ENCODE peak calls at places on chromosomes 12 and 14, in eight cellular contexts. One of them, this sample, is unnamed.

GRCh38 chr12:29159690-29160089 is 10.6 kb downstream of the FAR2 start:
- DNase-seq in body of pancreas: no peak
- DNase-seq in IMR-90: no peak
- DNase-seq in thyroid gland: no peak
- DNase-seq in ovary: no peak
- DNase-seq in adrenal gland: no peak
- DNase-seq in Peyer's patch: no peak
- DNase-seq in stomach: no peak
- DNase-seq in this sample: peak

GRCh38 chr14:59754256-59754655 is 116.3 kb downstream of the RTN1 start:
- DNase-seq in Peyer's patch: no peak
- DNase-seq in body of pancreas: no peak
- DNase-seq in ovary: no peak
- DNase-seq in adrenal gland: no peak
- DNase-seq in thyroid gland: no peak
- DNase-seq in IMR-90: peak
- DNase-seq in stomach: no peak
- DNase-seq in this sample: no peak

GRCh38 chr14:99273025-99273723 is 1.2 kb upstream of the BCL11B start:
- DNase-seq in ovary: no peak
- DNase-seq in thyroid gland: peak
- DNase-seq in Peyer's patch: peak
- DNase-seq in body of pancreas: no peak
- DNase-seq in IMR-90: no peak
- DNase-seq in adrenal gland: no peak
- DNase-seq in stomach: peak
- DNase-seq in this sample: no peak

GRCh38 chr12:46459881-46460545 is 87.4 kb upstream of the SLC38A2 start:
- DNase-seq in Peyer's patch: no peak
- DNase-seq in body of pancreas: no peak
- DNase-seq in adrenal gland: no peak
- DNase-seq in IMR-90: no peak
- DNase-seq in thyroid gland: no peak
- DNase-seq in ovary: peak
- DNase-seq in stomach: no peak
- DNase-seq in this sample: no peak

GRCh38 chr12:25648460-25648859 is 95.4 kb upstream of the LMNTD1 start:
- DNase-seq in stomach: no peak
- DNase-seq in thyroid gland: peak
- DNase-seq in Peyer's patch: no peak
- DNase-seq in ovary: no peak
- DNase-seq in adrenal gland: peak
- DNase-seq in IMR-90: peak
- DNase-seq in body of pancreas: peak
- DNase-seq in this sample: no peak

GRCh38 chr12:57722716-57723629 is 15.6 kb downstream of the AGAP2 start:
- DNase-seq in ovary: no peak
- DNase-seq in stomach: no peak
- DNase-seq in body of pancreas: no peak
- DNase-seq in IMR-90: no peak
- DNase-seq in Peyer's patch: no peak
- DNase-seq in thyroid gland: no peak
- DNase-seq in adrenal gland: peak
- DNase-seq in this sample: no peak

GRCh38 chr12:20625531-20625930 is 69.6 kb upstream of the SLCO1C1 start:
- DNase-seq in ovary: no peak
- DNase-seq in adrenal gland: no peak
- DNase-seq in stomach: no peak
- DNase-seq in Peyer's patch: no peak
- DNase-seq in IMR-90: no peak
- DNase-seq in body of pancreas: no peak
- DNase-seq in thyroid gland: no peak
- DNase-seq in this sample: no peak

GRCh38 chr12:132312516-132312915 is 16.9 kb downstream of the GALNT9 start:
- DNase-seq in ovary: no peak
- DNase-seq in thyroid gland: no peak
- DNase-seq in IMR-90: no peak
- DNase-seq in Peyer's patch: no peak
- DNase-seq in adrenal gland: no peak
- DNase-seq in body of pancreas: no peak
- DNase-seq in stomach: no peak
- DNase-seq in this sample: no peak

GRCh38 chr12:94289551-94290312 is 141.4 kb downstream of the PLXNC1 start:
- DNase-seq in thyroid gland: peak
- DNase-seq in body of pancreas: no peak
- DNase-seq in Peyer's patch: no peak
- DNase-seq in ovary: peak
- DNase-seq in adrenal gland: peak
- DNase-seq in IMR-90: peak
- DNase-seq in stomach: no peak
- DNase-seq in this sample: peak

GRCh38 chr12:104263580-104264358 is 39.8 kb upstream of the EID3 start:
- DNase-seq in stomach: no peak
- DNase-seq in adrenal gland: no peak
- DNase-seq in ovary: no peak
- DNase-seq in thyroid gland: no peak
- DNase-seq in IMR-90: peak
- DNase-seq in Peyer's patch: no peak
- DNase-seq in body of pancreas: no peak
- DNase-seq in this sample: no peak

GRCh38 chr12:118304093-118304492 is 68.6 kb downstream of the TAOK3 start:
- DNase-seq in Peyer's patch: no peak
- DNase-seq in body of pancreas: no peak
- DNase-seq in stomach: no peak
- DNase-seq in adrenal gland: no peak
- DNase-seq in ovary: no peak
- DNase-seq in thyroid gland: no peak
- DNase-seq in IMR-90: no peak
- DNase-seq in this sample: no peak

GRCh38 chr14:67881225-67881624 is 61.6 kb downstream of the RAD51B start:
- DNase-seq in Peyer's patch: no peak
- DNase-seq in thyroid gland: no peak
- DNase-seq in IMR-90: no peak
- DNase-seq in adrenal gland: no peak
- DNase-seq in ovary: no peak
- DNase-seq in stomach: no peak
- DNase-seq in body of pancreas: no peak
- DNase-seq in this sample: no peak

DNA sequence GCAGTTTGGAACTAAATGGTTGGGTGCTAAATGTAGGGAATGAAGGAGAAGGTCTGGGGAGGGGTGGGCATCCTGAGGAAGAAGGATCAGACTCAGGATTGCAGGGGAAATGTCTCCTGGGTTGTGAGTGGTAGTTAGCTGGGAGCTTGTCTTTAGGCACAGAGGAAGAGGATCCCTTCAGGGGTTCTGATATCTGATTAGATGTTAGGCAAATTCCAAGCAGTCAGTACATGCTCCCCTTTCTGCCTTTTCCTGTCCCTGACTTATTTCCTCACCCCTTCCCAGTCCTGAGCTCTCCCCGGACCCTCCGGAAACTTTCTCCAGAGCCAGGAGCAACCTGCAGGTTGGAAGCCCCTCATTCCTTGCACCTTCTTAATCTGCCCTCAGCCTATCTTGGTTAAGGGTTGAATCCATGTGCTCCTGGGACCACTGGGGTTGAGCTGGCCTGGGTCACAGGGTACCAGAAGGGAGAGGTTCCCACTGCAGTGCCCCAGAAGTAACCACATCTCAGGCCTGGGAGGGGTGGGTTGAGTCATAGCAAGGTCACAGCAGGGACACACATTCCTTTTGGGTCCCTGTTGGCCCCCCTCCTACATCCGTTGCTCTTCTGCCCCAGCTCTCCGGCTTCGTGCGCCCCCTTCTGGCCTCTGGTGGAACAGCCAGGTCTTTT is 1.6 kb downstream of the IGFBP6 start:
- DNase-seq in stomach: peak
- DNase-seq in ovary: peak
- DNase-seq in thyroid gland: peak
- DNase-seq in IMR-90: peak
- DNase-seq in Peyer's patch: peak
- DNase-seq in adrenal gland: peak
- DNase-seq in body of pancreas: peak
- DNase-seq in this sample: peak
- TF ChIP-seq POLR2A in stomach: no peak
- TF ChIP-seq POLR2A in ovary: no peak
- TF ChIP-seq POLR2A in thyroid gland: no peak
- TF ChIP-seq POLR2A in IMR-90: peak
- TF ChIP-seq POLR2A in Peyer's patch: peak
- TF ChIP-seq POLR2A in adrenal gland: no peak
- TF ChIP-seq POLR2A in body of pancreas: no peak
- TF ChIP-seq POLR2A in this sample: no peak

DNA sequence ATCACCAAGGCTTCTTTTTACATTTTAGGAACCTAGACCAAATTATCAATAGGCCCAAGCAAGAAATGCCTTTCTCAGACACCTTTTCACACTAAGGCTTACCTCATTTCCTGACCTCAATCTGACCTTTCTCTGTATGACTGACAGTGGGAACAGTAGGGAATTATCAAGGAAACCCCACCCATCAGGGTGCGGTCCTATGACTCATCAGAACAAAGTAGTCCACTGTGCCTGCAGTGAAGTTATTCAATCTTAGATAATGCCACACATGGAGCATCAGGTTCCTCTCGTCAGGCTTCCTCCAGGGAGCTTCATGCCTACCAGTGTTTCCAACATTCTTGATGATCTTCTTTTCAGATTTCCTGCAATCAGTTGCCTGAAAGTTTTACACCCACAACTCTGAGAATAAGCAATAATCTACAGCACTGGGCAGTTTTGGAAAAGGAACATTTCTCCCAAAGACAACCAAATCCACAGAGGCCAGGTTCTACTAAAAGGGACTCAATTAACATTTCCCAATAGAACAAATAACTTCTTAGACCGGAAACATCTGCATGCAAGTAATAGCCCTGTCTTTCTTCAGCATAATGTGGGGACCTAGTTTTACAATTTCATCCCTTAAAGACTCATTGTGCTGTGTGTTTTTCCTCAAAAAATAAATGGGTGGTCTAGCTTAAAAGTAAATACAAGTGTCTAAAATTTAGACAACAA is 35.9 kb upstream of the TMTC2 start:
- DNase-seq in body of pancreas: peak
- DNase-seq in thyroid gland: no peak
- DNase-seq in ovary: no peak
- DNase-seq in stomach: peak
- DNase-seq in IMR-90: no peak
- DNase-seq in adrenal gland: no peak
- DNase-seq in Peyer's patch: peak
- DNase-seq in this sample: no peak
- TF ChIP-seq POLR2A in body of pancreas: no peak
- TF ChIP-seq POLR2A in thyroid gland: no peak
- TF ChIP-seq POLR2A in ovary: no peak
- TF ChIP-seq POLR2A in stomach: no peak
- TF ChIP-seq POLR2A in IMR-90: no peak
- TF ChIP-seq POLR2A in adrenal gland: no peak
- TF ChIP-seq POLR2A in Peyer's patch: peak
- TF ChIP-seq POLR2A in this sample: no peak

GRCh38 chr12:102939059-102939458 is 18.4 kb upstream of the ASCL1 start:
- DNase-seq in adrenal gland: no peak
- DNase-seq in stomach: no peak
- DNase-seq in thyroid gland: no peak
- DNase-seq in body of pancreas: no peak
- DNase-seq in ovary: no peak
- DNase-seq in Peyer's patch: no peak
- DNase-seq in IMR-90: no peak
- DNase-seq in this sample: no peak

GRCh38 chr12:102927220-102927619 is 10.2 kb upstream of the PAH start:
- DNase-seq in body of pancreas: no peak
- DNase-seq in Peyer's patch: no peak
- DNase-seq in stomach: no peak
- DNase-seq in adrenal gland: no peak
- DNase-seq in ovary: no peak
- DNase-seq in thyroid gland: no peak
- DNase-seq in IMR-90: no peak
- DNase-seq in this sample: no peak

GRCh38 chr12:102933168-102933567 is 16.1 kb upstream of the PAH start:
- DNase-seq in Peyer's patch: no peak
- DNase-seq in IMR-90: no peak
- DNase-seq in ovary: no peak
- DNase-seq in thyroid gland: no peak
- DNase-seq in body of pancreas: no peak
- DNase-seq in adrenal gland: no peak
- DNase-seq in stomach: no peak
- DNase-seq in this sample: no peak
- TF ChIP-seq POLR2A in Peyer's patch: no peak
- TF ChIP-seq POLR2A in IMR-90: no peak
- TF ChIP-seq POLR2A in ovary: no peak
- TF ChIP-seq POLR2A in thyroid gland: no peak
- TF ChIP-seq POLR2A in body of pancreas: no peak
- TF ChIP-seq POLR2A in adrenal gland: no peak
- TF ChIP-seq POLR2A in stomach: no peak
- TF ChIP-seq POLR2A in this sample: no peak

GRCh38 chr12:30756074-30756473 is 1.3 kb upstream of the CAPRIN2 start:
- DNase-seq in body of pancreas: no peak
- DNase-seq in adrenal gland: no peak
- DNase-seq in IMR-90: no peak
- DNase-seq in Peyer's patch: no peak
- DNase-seq in ovary: no peak
- DNase-seq in stomach: no peak
- DNase-seq in thyroid gland: no peak
- DNase-seq in this sample: no peak

GRCh38 chr12:30755395-30755762 is 628 bp upstream of the CAPRIN2 start:
- DNase-seq in ovary: no peak
- DNase-seq in adrenal gland: no peak
- DNase-seq in body of pancreas: no peak
- DNase-seq in stomach: no peak
- DNase-seq in Peyer's patch: no peak
- DNase-seq in thyroid gland: no peak
- DNase-seq in IMR-90: no peak
- DNase-seq in this sample: no peak

GRCh38 chr12:30754383-30754749 is 385 bp downstream of the CAPRIN2 start:
- DNase-seq in IMR-90: no peak
- DNase-seq in adrenal gland: no peak
- DNase-seq in Peyer's patch: no peak
- DNase-seq in ovary: no peak
- DNase-seq in body of pancreas: no peak
- DNase-seq in thyroid gland: no peak
- DNase-seq in stomach: no peak
- DNase-seq in this sample: no peak

GRCh38 chr12:30753761-30754382 is 879 bp downstream of the CAPRIN2 start:
- DNase-seq in IMR-90: peak
- DNase-seq in adrenal gland: no peak
- DNase-seq in stomach: no peak
- DNase-seq in Peyer's patch: no peak
- DNase-seq in body of pancreas: no peak
- DNase-seq in thyroid gland: no peak
- DNase-seq in ovary: no peak
- DNase-seq in this sample: no peak

DNA sequence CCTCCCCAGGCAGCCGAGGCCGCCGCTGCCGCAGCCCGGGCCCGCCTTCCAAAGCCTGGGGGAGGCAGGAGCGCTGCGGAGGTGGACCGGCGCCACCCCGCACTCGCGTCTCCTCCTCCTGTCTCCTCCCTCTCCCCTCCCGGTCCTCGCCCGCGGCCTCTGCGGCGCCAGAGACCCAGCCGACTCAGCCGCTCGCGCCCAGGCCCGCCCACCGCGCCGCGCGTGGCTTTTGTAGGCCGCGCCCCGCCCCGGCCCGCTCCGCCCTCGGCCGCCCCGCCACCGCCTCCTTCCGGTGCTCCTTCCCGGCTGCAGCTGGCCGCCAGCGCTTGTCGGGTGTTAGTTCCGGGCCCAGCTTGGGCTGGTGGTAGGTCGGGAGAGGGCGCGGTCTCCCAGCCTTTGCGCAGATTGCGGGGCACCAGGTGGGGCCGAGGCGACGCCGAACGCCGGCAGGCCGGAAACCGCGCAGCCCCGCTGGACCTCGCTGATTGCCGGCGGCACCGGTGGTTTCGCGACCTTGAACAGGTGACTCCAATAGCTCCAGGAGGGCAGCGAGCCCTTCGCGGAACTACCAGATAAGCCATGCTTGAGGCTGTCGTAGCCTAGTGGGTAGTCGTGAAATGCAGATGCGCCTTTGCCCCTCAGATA is at the start of gene CAPRIN2:
- DNase-seq in stomach: peak
- DNase-seq in adrenal gland: peak
- DNase-seq in thyroid gland: peak
- DNase-seq in IMR-90: peak
- DNase-seq in Peyer's patch: peak
- DNase-seq in ovary: peak
- DNase-seq in body of pancreas: peak
- DNase-seq in this sample: peak
- TF ChIP-seq POLR2A in stomach: peak
- TF ChIP-seq POLR2A in adrenal gland: peak
- TF ChIP-seq POLR2A in thyroid gland: peak
- TF ChIP-seq POLR2A in IMR-90: peak
- TF ChIP-seq POLR2A in Peyer's patch: peak
- TF ChIP-seq POLR2A in ovary: peak
- TF ChIP-seq POLR2A in body of pancreas: peak
- TF ChIP-seq POLR2A in this sample: peak